ENCODE peak calls at places on chromosome 9, in seven cellular contexts. L is thyroid gland; E is GM23248; K is uterus; Y is SK-N-SH; W is CD8-positive, alpha-beta T cell; X is naive thymus-derived CD4-positive, alpha-beta T cell. N is an unnamed sample.

GRCh38 chr9:137298401-137298982 is 3.6 kb downstream of the NRARP start:
- DNase-seq in E (peak; percentile 46), X (no peak), K (no peak), L (no peak), W (no peak), Y (no peak), N (no peak)

GRCh38 chr9:24587883-24588282 is 42.2 kb upstream of the IZUMO3 start:
- DNase-seq in Y (no peak), X (no peak), E (no peak), K (no peak), W (no peak), L (no peak), N (no peak)

GRCh38 chr9:80692751-80693150 is 996.6 kb downstream of the TLE1 start:
- DNase-seq in Y (no peak), L (no peak), W (no peak), E (no peak), K (no peak), X (no peak), N (no peak)

GRCh38 chr9:15328946-15329345 is 21.9 kb upstream of the TTC39B start:
- DNase-seq in Y (no peak), W (no peak), E (no peak), X (no peak), L (no peak), K (no peak), N (no peak)

GRCh38 chr9:107087256-107087655 is 195.8 kb upstream of the RAD23B start:
- DNase-seq in E (peak; percentile 4), Y (no peak), W (no peak), K (no peak), X (no peak), L (no peak), N (no peak)

GRCh38 chr9:126886194-126886830 is 25.9 kb downstream of the ZBTB34 start:
- DNase-seq in E (no peak), W (no peak), L (peak; percentile 30), K (no peak), X (no peak), Y (no peak), N (no peak)

GRCh38 chr9:17742065-17742464 is 163.2 kb downstream of the SH3GL2 start:
- DNase-seq in X (no peak), W (no peak), Y (no peak), K (no peak), E (peak; percentile 17), L (no peak), N (no peak)

GRCh38 chr9:111961575-111961974 is 65.0 kb downstream of the UGCG start:
- DNase-seq in K (no peak), W (no peak), Y (no peak), E (peak; percentile 24), L (peak; percentile 35), X (no peak), N (no peak)

GRCh38 chr9:70222354-70222753 is 36.4 kb upstream of the SMC5 start:
- DNase-seq in X (no peak), E (peak; percentile 45), W (no peak), K (no peak), L (no peak), Y (no peak), N (no peak)

GRCh38 chr9:34479316-34479865 is 20.8 kb downstream of the DNAI1 start:
- DNase-seq in E (no peak), W (no peak), Y (no peak), X (no peak), K (no peak), L (no peak), N (no peak)

GRCh38 chr9:10704720-10705119 is 91.9 kb upstream of the PTPRD start:
- DNase-seq in K (no peak), E (no peak), Y (no peak), X (no peak), W (no peak), L (no peak), N (no peak)

GRCh38 chr9:3980771-3981170 is 319.1 kb downstream of the GLIS3 start:
- DNase-seq in W (no peak), E (peak; percentile 72), L (peak; percentile 84), X (no peak), Y (no peak), K (peak; percentile 55), N (peak; percentile 44)

GRCh38 chr9:73038613-73039012 is 85.8 kb upstream of the ALDH1A1 start:
- DNase-seq in X (no peak), L (peak; percentile 39), K (peak; percentile 75), Y (no peak), E (peak; percentile 44), W (no peak), N (no peak)

GRCh38 chr9:105694848-105695581 is 674 bp downstream of the TMEM38B start:
- DNase-seq in W (peak; percentile 39), E (peak; percentile 74), Y (peak; percentile 81), L (peak; percentile 79), K (peak; percentile 56), X (peak; percentile 63), N (peak; percentile 29)

GRCh38 chr9:126061575-126061974 is 265.1 kb upstream of the MVB12B start:
- DNase-seq in L (no peak), K (no peak), X (no peak), E (no peak), Y (no peak), W (no peak), N (no peak)

GRCh38 chr9:34628656-34629491 is at the start of gene ARID3C:
- DNase-seq in Y (peak; percentile 84), W (no peak), L (peak; percentile 66), K (no peak), X (peak; percentile 61), E (peak; percentile 72), N (no peak)

GRCh38 chr9:86903461-86904010 is 43.8 kb downstream of the GAS1 start:
- DNase-seq in L (no peak), E (no peak), K (peak; percentile 43), W (no peak), X (no peak), Y (no peak), N (no peak)

GRCh38 chr9:89882876-89883275 is 278.1 kb downstream of the GADD45G start:
- DNase-seq in K (no peak), E (no peak), X (no peak), W (no peak), Y (no peak), L (no peak), N (no peak)

GRCh38 chr9:4117835-4118610 is 181.8 kb downstream of the GLIS3 start:
- DNase-seq in X (peak; percentile 48), L (no peak), W (no peak), K (no peak), E (no peak), Y (peak; percentile 37), N (no peak)

GRCh38 chr9:21030389-21031035 is 928 bp downstream of the HACD4 start:
- DNase-seq in E (peak; percentile 72), L (peak; percentile 44), W (no peak), X (peak; percentile 28), Y (no peak), K (no peak), N (no peak)

GRCh38 chr9:6567140-6567591 is 78.4 kb downstream of the GLDC start:
- DNase-seq in Y (no peak), E (peak; percentile 97), K (no peak), W (no peak), L (no peak), X (peak; percentile 34), N (no peak)

GRCh38 chr9:3946840-3947239 is 353.0 kb downstream of the GLIS3 start:
- DNase-seq in X (no peak), Y (no peak), L (no peak), W (no peak), K (no peak), E (no peak), N (no peak)

GRCh38 chr9:22084336-22085035 is 75.4 kb upstream of the CDKN2B start:
- DNase-seq in W (no peak), L (no peak), X (no peak), K (no peak), Y (no peak), E (peak; percentile 89), N (no peak)

GRCh38 chr9:117574099-117574498 is 130.1 kb upstream of the TLR4 start:
- DNase-seq in L (no peak), W (no peak), X (no peak), E (no peak), Y (peak; percentile 47), K (no peak), N (no peak)
- H3K27ac ChIP-seq in L (no peak overlapping the region), W (no peak overlapping the region), X (no peak overlapping the region), E (no peak overlapping the region), Y (no peak overlapping the region), K (no peak overlapping the region), N (no peak overlapping the region)

GRCh38 chr9:116116411-116116810 is 37.2 kb upstream of the PAPPA start:
- DNase-seq in X (no peak), E (no peak), L (no peak), K (no peak), Y (no peak), W (no peak), N (no peak)
- H3K27ac ChIP-seq in X (no peak overlapping the region), E (no peak overlapping the region), L (no peak overlapping the region), K (no peak overlapping the region), Y (no peak overlapping the region), W (no peak overlapping the region), N (no peak overlapping the region)

GRCh38 chr9:113536483-113537226 is 73.1 kb downstream of the RGS3 start:
- DNase-seq in Y (peak; percentile 33), E (no peak), W (no peak), X (no peak), L (no peak), K (peak; percentile 74), N (peak; percentile 74)

GRCh38 chr9:113537227-113537810 is 73.8 kb downstream of the RGS3 start:
- DNase-seq in X (no peak), E (no peak), Y (peak; percentile 42), W (no peak), L (no peak), K (no peak), N (peak; percentile 61)

GRCh38 chr9:113533335-113534225 is 70.1 kb downstream of the RGS3 start:
- DNase-seq in K (no peak), W (no peak), Y (no peak), E (no peak), X (no peak), L (peak; percentile 44), N (no peak)

GRCh38 chr9:113536166-113536482 is 72.6 kb downstream of the RGS3 start:
- DNase-seq in E (no peak), Y (no peak), W (no peak), L (no peak), K (no peak), X (no peak), N (no peak)

GRCh38 chr9:113535756-113536155 is 72.2 kb downstream of the RGS3 start:
- DNase-seq in X (no peak), Y (no peak), E (no peak), K (no peak), L (no peak), W (no peak), N (no peak)
- H3K27ac ChIP-seq in X (no peak overlapping the region), Y (no peak overlapping the region), E (no peak overlapping the region), K (no peak overlapping the region), L (peak overlapping the region; percentile 15), W (no peak overlapping the region), N (peak overlapping the region; percentile 99)

GRCh38 chr9:130985029-130985428 is 23.9 kb upstream of the LAMC3 start:
- DNase-seq in Y (no peak), X (no peak), E (no peak), L (no peak), K (no peak), W (no peak), N (no peak)
- H3K27ac ChIP-seq in Y (no peak overlapping the region), X (no peak overlapping the region), E (no peak overlapping the region), L (no peak overlapping the region), K (no peak overlapping the region), W (no peak overlapping the region), N (no peak overlapping the region)